ENCODE peak calls at places on chromosomes 7 and 10, in nine cellular contexts. A is neuronal stem cell; T is spleen; V is GM23248; Q is tibial artery; G is heart left ventricle; C is mesendoderm; F is effector memory CD4-positive, alpha-beta T cell; P is heart right ventricle. U is an unnamed sample.

GRCh38 chr7:137953692-137954470 is 48.0 kb downstream of the CREB3L2 start:
- DNase-seq in G (no peak), P (no peak), Q (no peak), F (no peak), V (peak; percentile 84), A (no peak), C (peak; percentile 98), T (no peak), U (no peak)

GRCh38 chr10:92241158-92241500 is 49.7 kb downstream of the CPEB3 start:
- DNase-seq in C (peak; percentile 73), V (peak; percentile 52), Q (no peak), P (peak; percentile 28), T (no peak), F (no peak), G (peak; percentile 58), A (peak; percentile 44), U (no peak)

GRCh38 chr10:84654671-84655070 is 326.3 kb downstream of the CCSER2 start:
- DNase-seq in G (no peak), Q (no peak), C (no peak), A (no peak), T (no peak), V (no peak), P (no peak), F (no peak), U (no peak)

GRCh38 chr10:105269011-105269410 is 627.9 kb downstream of the SORCS3 start:
- DNase-seq in P (no peak), F (no peak), A (no peak), G (no peak), V (no peak), C (no peak), T (no peak), Q (no peak), U (no peak)

GRCh38 chr10:15775513-15775912 is 55.8 kb upstream of the ITGA8 start:
- DNase-seq in F (no peak), T (no peak), A (no peak), P (no peak), C (no peak), G (no peak), Q (no peak), V (peak; percentile 85), U (no peak)

GRCh38 chr10:23063387-23064287 is 31.7 kb upstream of the MSRB2 start:
- DNase-seq in A (no peak), F (no peak), G (no peak), P (no peak), C (no peak), Q (no peak), V (peak; percentile 65), T (no peak), U (peak; percentile 26)

GRCh38 chr10:33143160-33143728 is 185.2 kb upstream of the ITGB1 start:
- DNase-seq in Q (no peak), G (no peak), C (no peak), F (no peak), T (no peak), P (no peak), A (no peak), V (peak; percentile 95), U (no peak)

GRCh38 chr10:76111986-76112825 is 680.8 kb downstream of the LRMDA start:
- DNase-seq in P (no peak), T (no peak), V (no peak), A (no peak), Q (no peak), C (peak; percentile 62), F (no peak), G (no peak), U (no peak)

GRCh38 chr10:131697461-131698128 is 203.2 kb upstream of the PPP2R2D start:
- DNase-seq in P (no peak), V (peak; percentile 12), F (no peak), G (no peak), Q (no peak), A (no peak), T (peak; percentile 19), C (no peak), U (no peak)

GRCh38 chr7:108097703-108098102 is 32.5 kb downstream of the LAMB4 start:
- DNase-seq in G (no peak), V (peak; percentile 31), C (peak; percentile 43), A (no peak), F (no peak), T (no peak), P (no peak), Q (no peak), U (no peak)

GRCh38 chr10:92110039-92110794 is 180.7 kb downstream of the CPEB3 start:
- DNase-seq in G (no peak), T (no peak), V (peak; percentile 50), C (no peak), A (no peak), F (no peak), P (no peak), Q (no peak), U (no peak)

GRCh38 chr7:132121987-132122386 is 454.3 kb downstream of the PLXNA4 start:
- DNase-seq in V (no peak), G (no peak), C (peak; percentile 43), P (no peak), T (no peak), A (no peak), F (no peak), Q (no peak), U (no peak)

GRCh38 chr10:84329986-84330651 is 1.7 kb downstream of the CCSER2 start:
- DNase-seq in F (peak; percentile 37), Q (no peak), G (no peak), A (no peak), V (no peak), P (no peak), C (no peak), T (no peak), U (no peak)

GRCh38 chr10:5575482-5576153 is 50.9 kb downstream of the CALML3 start:
- DNase-seq in C (no peak), A (no peak), P (no peak), T (peak; percentile 74), G (no peak), Q (peak; percentile 61), V (peak; percentile 87), F (no peak), U (no peak)

GRCh38 chr10:31072453-31072852 is 40.8 kb upstream of the ZNF438 start:
- DNase-seq in Q (no peak), F (no peak), G (no peak), P (no peak), V (no peak), T (no peak), C (no peak), A (no peak), U (no peak)

GRCh38 chr7:45136106-45137060 is 21.2 kb upstream of the RAMP3 start:
- DNase-seq in F (peak; percentile 34), A (peak; percentile 75), C (peak; percentile 76), Q (peak; percentile 75), G (no peak), V (peak; percentile 77), T (peak; percentile 73), P (no peak), U (peak; percentile 69)

GRCh38 chr10:81532403-81532802 is 342.6 kb upstream of the NRG3 start:
- DNase-seq in C (no peak), T (no peak), P (no peak), V (no peak), Q (no peak), A (no peak), G (no peak), F (no peak), U (no peak)

GRCh38 chr10:108496131-108496530 is 1331.6 kb upstream of the SORCS1 start:
- DNase-seq in F (no peak), P (no peak), G (no peak), T (no peak), V (peak; percentile 73), Q (no peak), C (no peak), A (no peak), U (no peak)

GRCh38 chr7:35596061-35596460 is 98.9 kb downstream of the HERPUD2 start:
- DNase-seq in A (no peak), Q (no peak), T (no peak), G (peak; percentile 35), P (no peak), C (peak; percentile 67), F (no peak), V (peak; percentile 43), U (no peak)

GRCh38 chr7:54933610-54934009 is 85.2 kb upstream of the EGFR start:
- DNase-seq in C (no peak), V (peak; percentile 16), T (no peak), G (no peak), P (no peak), Q (no peak), F (no peak), A (no peak), U (no peak)
- H3K4me3 ChIP-seq in C (no peak overlapping the region), V (peak overlapping the region; percentile 71), T (peak overlapping the region; percentile 25), G (peak overlapping the region; percentile 51), P (peak overlapping the region; percentile 50), Q (peak overlapping the region; percentile 52), F (no peak overlapping the region), A (no peak overlapping the region), U (no peak overlapping the region)

GRCh38 chr7:6290345-6290744 is 17.9 kb upstream of the CYTH3 start:
- DNase-seq in V (peak; percentile 46), C (no peak), T (peak; percentile 34), F (no peak), A (no peak), Q (peak; percentile 51), G (no peak), P (no peak), U (no peak)
- H3K27ac ChIP-seq in V (peak overlapping the region; percentile 1), C (no peak overlapping the region), T (no peak overlapping the region), F (no peak overlapping the region), A (no peak overlapping the region), Q (no peak overlapping the region), G (no peak overlapping the region), P (no peak overlapping the region), U (no peak overlapping the region)

GRCh38 chr7:101650579-101651081 is 21.5 kb upstream of the MYL10 start:
- DNase-seq in P (no peak), G (no peak), V (peak; percentile 22), A (no peak), Q (no peak), T (no peak), C (no peak), F (no peak), U (no peak)
- H3K27me3 ChIP-seq in P (peaks cover 22% of the 10 kb centered on the region), G (no peaks in the 10 kb centered on the region), V (peaks cover 8% of the 10 kb centered on the region), A (no peaks in the 10 kb centered on the region), Q (no peaks in the 10 kb centered on the region), T (peaks cover 31% of the 10 kb centered on the region), C (no peaks in the 10 kb centered on the region), F (no peaks in the 10 kb centered on the region), U (no peaks in the 10 kb centered on the region)

GRCh38 chr10:132995909-132996602 is 53.7 kb upstream of the CFAP46 start:
- DNase-seq in G (no peak), F (no peak), V (no peak), P (peak; percentile 2), Q (no peak), T (no peak), C (no peak), A (no peak), U (no peak)

GRCh38 chr10:132993271-132994260 is 51.2 kb upstream of the CFAP46 start:
- DNase-seq in Q (no peak), V (no peak), G (peak; percentile 19), P (peak; percentile 3), F (no peak), C (no peak), A (no peak), T (peak; percentile 66), U (no peak)

GRCh38 chr10:132992433-132993215 is 50.3 kb upstream of the CFAP46 start:
- DNase-seq in Q (no peak), T (peak; percentile 67), P (peak; percentile 10), V (no peak), F (no peak), C (no peak), G (peak; percentile 12), A (no peak), U (no peak)

GRCh38 chr10:132994811-132995210 is 52.4 kb upstream of the CFAP46 start:
- DNase-seq in C (no peak), Q (no peak), A (no peak), V (no peak), F (no peak), T (no peak), G (no peak), P (peak; percentile 1), U (no peak)

GRCh38 chr10:132994371-132994796 is 52.0 kb upstream of the CFAP46 start:
- DNase-seq in C (peak; percentile 18), P (peak; percentile 21), T (no peak), V (peak; percentile 76), Q (no peak), F (no peak), G (no peak), A (no peak), U (no peak)
- H3K4me3 ChIP-seq in C (no peak overlapping the region), P (peak overlapping the region; percentile 43), T (peak overlapping the region; percentile 22), V (peak overlapping the region; percentile 77), Q (peak overlapping the region; percentile 40), F (no peak overlapping the region), G (peak overlapping the region; percentile 60), A (no peak overlapping the region), U (no peak overlapping the region)

U was measured in lung.